ENCODE peak calls at places on chromosomes 13 and 19, in four cellular contexts. One of them, this sample, is unnamed. For H3K9me3, the result is how much of the 10 kb centered on the place peaks cover.

GRCh38 chr13:91596832-91597231 is 198.4 kb downstream of the GPC5 start:
- DNase-seq in fibroblast of lung: no peak
- DNase-seq in stomach: no peak
- DNase-seq in CD4-positive, CD25-positive, alpha-beta regulatory T cell: no peak
- DNase-seq in this sample: no peak

GRCh38 chr19:39263912-39264305 is 4.3 kb upstream of the IFNL2 start:
- DNase-seq in fibroblast of lung: no peak
- DNase-seq in stomach: no peak
- DNase-seq in CD4-positive, CD25-positive, alpha-beta regulatory T cell: no peak
- DNase-seq in this sample: no peak

GRCh38 chr19:30144794-30145193 is 202.8 kb downstream of the URI1 start:
- DNase-seq in fibroblast of lung: no peak
- DNase-seq in stomach: no peak
- DNase-seq in CD4-positive, CD25-positive, alpha-beta regulatory T cell: no peak
- DNase-seq in this sample: no peak

GRCh38 chr13:110442946-110443632 is 118.4 kb downstream of the RAB20 start:
- DNase-seq in fibroblast of lung: peak
- DNase-seq in stomach: no peak
- DNase-seq in CD4-positive, CD25-positive, alpha-beta regulatory T cell: no peak
- DNase-seq in this sample: no peak

GRCh38 chr13:63636231-63636993 is 2220.8 kb upstream of the PCDH20 start:
- DNase-seq in fibroblast of lung: no peak
- DNase-seq in stomach: no peak
- DNase-seq in CD4-positive, CD25-positive, alpha-beta regulatory T cell: no peak
- DNase-seq in this sample: no peak

GRCh38 chr13:71089105-71089504 is 777.9 kb downstream of the DACH1 start:
- DNase-seq in fibroblast of lung: no peak
- DNase-seq in stomach: no peak
- DNase-seq in CD4-positive, CD25-positive, alpha-beta regulatory T cell: no peak
- DNase-seq in this sample: no peak

GRCh38 chr19:2239771-2240770 is 3.4 kb downstream of the SF3A2 start:
- DNase-seq in fibroblast of lung: peak
- DNase-seq in stomach: no peak
- DNase-seq in CD4-positive, CD25-positive, alpha-beta regulatory T cell: peak
- DNase-seq in this sample: no peak

GRCh38 chr19:50702870-50703829 is 16.5 kb downstream of the SHANK1 start:
- DNase-seq in fibroblast of lung: no peak
- DNase-seq in stomach: no peak
- DNase-seq in CD4-positive, CD25-positive, alpha-beta regulatory T cell: no peak
- DNase-seq in this sample: no peak

GRCh38 chr19:29079331-29079730 is 133.6 kb downstream of the UQCRFS1 start:
- DNase-seq in fibroblast of lung: no peak
- DNase-seq in stomach: no peak
- DNase-seq in CD4-positive, CD25-positive, alpha-beta regulatory T cell: no peak
- DNase-seq in this sample: no peak

GRCh38 chr13:49997935-49998334 is 1.1 kb downstream of the TRIM13 start:
- DNase-seq in fibroblast of lung: no peak
- DNase-seq in stomach: no peak
- DNase-seq in CD4-positive, CD25-positive, alpha-beta regulatory T cell: no peak
- DNase-seq in this sample: no peak

GRCh38 chr13:48539550-48539949 is 6.7 kb upstream of the RCBTB2 start:
- DNase-seq in fibroblast of lung: no peak
- DNase-seq in stomach: no peak
- DNase-seq in CD4-positive, CD25-positive, alpha-beta regulatory T cell: no peak
- DNase-seq in this sample: no peak

GRCh38 chr13:25406377-25406776 is 34.6 kb downstream of the ATP8A2 start:
- DNase-seq in fibroblast of lung: no peak
- DNase-seq in stomach: no peak
- DNase-seq in CD4-positive, CD25-positive, alpha-beta regulatory T cell: no peak
- DNase-seq in this sample: peak

GRCh38 chr19:46550684-46551083 is 50.4 kb upstream of the CALM3 start:
- DNase-seq in fibroblast of lung: no peak
- DNase-seq in stomach: no peak
- DNase-seq in CD4-positive, CD25-positive, alpha-beta regulatory T cell: no peak
- DNase-seq in this sample: no peak

DNA sequence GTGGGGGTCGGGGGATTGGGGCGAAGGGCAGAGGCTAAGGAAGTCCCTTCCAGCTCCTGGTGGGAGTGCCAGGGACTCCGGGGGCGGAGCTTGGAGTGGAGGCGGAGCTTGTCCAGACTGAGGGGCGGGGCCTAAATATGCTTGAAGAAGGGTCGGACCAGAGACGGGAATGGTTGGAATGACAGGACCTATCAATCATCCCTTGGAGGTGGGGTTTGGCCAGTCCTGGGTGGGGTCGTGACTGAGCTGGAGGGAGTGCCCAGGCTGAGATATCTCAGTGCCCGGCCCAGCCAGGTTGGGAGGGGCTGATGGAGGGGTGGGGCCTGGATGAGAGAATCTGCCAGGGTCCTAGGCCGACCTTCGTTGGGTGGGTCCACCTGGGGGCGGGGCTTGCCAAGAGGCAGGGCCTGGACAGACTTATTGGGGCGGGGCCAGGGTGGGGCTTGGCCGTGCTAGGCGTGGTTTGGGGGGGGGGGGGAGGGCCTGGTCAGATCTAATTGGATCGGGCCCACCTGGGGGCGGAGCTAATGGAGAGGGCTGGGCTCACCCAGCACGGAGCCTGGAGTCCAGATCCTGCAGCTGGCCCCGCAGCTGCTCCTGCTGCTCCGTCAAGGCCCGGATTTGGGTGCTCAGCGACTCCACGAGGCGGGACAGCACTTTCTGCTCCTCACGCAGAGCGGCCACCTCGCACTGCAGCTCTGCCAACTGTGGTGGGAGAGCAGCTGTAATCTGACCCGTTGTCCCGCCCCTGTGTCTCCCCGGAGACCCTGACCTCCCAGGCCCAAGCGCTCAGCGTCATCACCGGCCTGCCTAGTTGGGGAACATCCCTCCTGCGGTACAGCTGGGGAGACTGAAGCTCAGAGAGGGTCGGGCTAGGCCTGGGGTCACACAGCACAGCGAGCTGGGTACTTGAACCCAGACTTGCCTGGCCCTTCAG is 2.6 kb upstream of the WIZ start:
- DNase-seq in fibroblast of lung: peak
- DNase-seq in stomach: peak
- DNase-seq in CD4-positive, CD25-positive, alpha-beta regulatory T cell: no peak
- DNase-seq in this sample: peak
- H3K4me3 ChIP-seq in fibroblast of lung: peak
- H3K4me3 ChIP-seq in stomach: peak
- H3K4me3 ChIP-seq in CD4-positive, CD25-positive, alpha-beta regulatory T cell: no peak
- H3K4me3 ChIP-seq in this sample: no peak

DNA sequence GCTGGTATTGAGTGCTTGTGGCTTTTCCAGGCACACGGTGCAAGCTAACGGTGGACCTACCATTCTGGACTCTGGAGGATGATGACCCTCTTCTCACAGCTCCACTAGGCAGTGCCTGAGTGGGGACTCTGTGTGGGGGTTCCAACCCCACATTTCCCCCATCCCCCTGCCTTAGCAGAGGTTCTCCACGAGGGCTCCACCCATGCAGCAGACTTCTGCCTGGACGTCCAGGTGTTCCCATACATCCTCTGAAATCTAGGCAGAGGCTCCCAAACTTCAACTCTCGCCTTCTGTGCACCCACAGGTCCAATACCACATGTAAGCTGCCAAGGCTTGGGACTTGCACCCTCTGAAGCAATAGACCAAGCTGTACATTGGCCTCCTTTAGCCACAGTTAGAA is 25.3 kb upstream of the ZSCAN18 start:
- DNase-seq in fibroblast of lung: no peak
- DNase-seq in stomach: no peak
- DNase-seq in CD4-positive, CD25-positive, alpha-beta regulatory T cell: no peak
- DNase-seq in this sample: no peak
- H3K9me3 ChIP-seq in fibroblast of lung: under half
- H3K9me3 ChIP-seq in stomach: half or more
- H3K9me3 ChIP-seq in CD4-positive, CD25-positive, alpha-beta regulatory T cell: half or more
- H3K9me3 ChIP-seq in this sample: half or more

GRCh38 chr19:6730153-6730804 is 7.1 kb downstream of the GPR108 start:
- DNase-seq in fibroblast of lung: no peak
- DNase-seq in stomach: peak
- DNase-seq in CD4-positive, CD25-positive, alpha-beta regulatory T cell: no peak
- DNase-seq in this sample: no peak

GRCh38 chr19:6732803-6733337 is 4.5 kb downstream of the GPR108 start:
- DNase-seq in fibroblast of lung: no peak
- DNase-seq in stomach: no peak
- DNase-seq in CD4-positive, CD25-positive, alpha-beta regulatory T cell: no peak
- DNase-seq in this sample: no peak

GRCh38 chr19:6731822-6732221 is 5.6 kb downstream of the GPR108 start:
- DNase-seq in fibroblast of lung: no peak
- DNase-seq in stomach: no peak
- DNase-seq in CD4-positive, CD25-positive, alpha-beta regulatory T cell: no peak
- DNase-seq in this sample: no peak

GRCh38 chr19:6729573-6730152 is 7.7 kb downstream of the GPR108 start:
- DNase-seq in fibroblast of lung: no peak
- DNase-seq in stomach: no peak
- DNase-seq in CD4-positive, CD25-positive, alpha-beta regulatory T cell: no peak
- DNase-seq in this sample: no peak

DNA sequence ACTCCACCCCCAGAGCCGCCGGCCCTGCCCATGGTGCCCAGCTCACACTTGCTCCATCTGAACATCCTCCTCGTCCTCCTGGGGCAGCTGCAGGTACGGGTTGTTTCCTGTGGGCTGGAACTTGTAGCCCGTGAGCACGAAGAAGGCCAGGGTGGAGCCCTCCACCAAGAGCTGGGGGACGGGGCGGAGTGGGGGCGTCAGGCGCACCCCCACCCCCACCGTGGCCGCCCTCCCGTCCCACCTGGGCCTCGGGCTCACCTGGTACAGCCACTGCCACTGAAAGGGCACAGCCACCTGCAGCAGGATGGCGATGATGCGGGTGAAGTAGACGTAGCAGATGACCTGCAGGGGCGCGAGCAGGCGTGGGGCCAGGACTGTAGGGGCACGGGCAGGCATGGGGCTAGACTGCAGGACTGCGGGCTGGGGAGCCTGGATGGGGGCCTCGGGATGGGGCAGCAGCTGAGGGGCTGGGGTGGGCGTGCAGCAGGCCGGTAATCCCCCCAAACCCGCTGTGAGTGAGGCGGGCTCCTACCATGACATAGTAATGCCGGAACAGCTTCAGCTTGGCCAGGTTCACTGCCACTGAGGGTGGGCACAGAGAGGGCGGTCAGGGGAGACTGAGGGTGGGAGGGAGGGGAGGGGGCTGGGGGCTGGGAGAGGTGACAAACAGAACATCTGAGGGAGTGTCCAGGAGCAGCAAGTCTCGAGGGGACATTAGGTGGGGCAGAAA is 6.3 kb downstream of the GPR108 start:
- DNase-seq in fibroblast of lung: no peak
- DNase-seq in stomach: no peak
- DNase-seq in CD4-positive, CD25-positive, alpha-beta regulatory T cell: no peak
- DNase-seq in this sample: no peak
- H3K4me3 ChIP-seq in fibroblast of lung: no peak
- H3K4me3 ChIP-seq in stomach: no peak
- H3K4me3 ChIP-seq in CD4-positive, CD25-positive, alpha-beta regulatory T cell: no peak
- H3K4me3 ChIP-seq in this sample: no peak

GRCh38 chr13:56558698-56559320 is 581.9 kb upstream of the PRR20A start:
- DNase-seq in fibroblast of lung: no peak
- DNase-seq in stomach: no peak
- DNase-seq in CD4-positive, CD25-positive, alpha-beta regulatory T cell: no peak
- DNase-seq in this sample: no peak

GRCh38 chr13:56561327-56561726 is 579.4 kb upstream of the PRR20A start:
- DNase-seq in fibroblast of lung: no peak
- DNase-seq in stomach: no peak
- DNase-seq in CD4-positive, CD25-positive, alpha-beta regulatory T cell: no peak
- DNase-seq in this sample: peak
- H3K9me3 ChIP-seq in fibroblast of lung: under half
- H3K9me3 ChIP-seq in stomach: under half
- H3K9me3 ChIP-seq in CD4-positive, CD25-positive, alpha-beta regulatory T cell: under half
- H3K9me3 ChIP-seq in this sample: under half

GRCh38 chr19:18655173-18655844 is 18.5 kb downstream of the KLHL26 start:
- DNase-seq in fibroblast of lung: no peak
- DNase-seq in stomach: no peak
- DNase-seq in CD4-positive, CD25-positive, alpha-beta regulatory T cell: no peak
- DNase-seq in this sample: no peak
- H3K4me3 ChIP-seq in fibroblast of lung: no peak
- H3K4me3 ChIP-seq in stomach: no peak
- H3K4me3 ChIP-seq in CD4-positive, CD25-positive, alpha-beta regulatory T cell: no peak
- H3K4me3 ChIP-seq in this sample: no peak